ENCODE peak calls at places on chromosomes 16 and 17, in six cellular contexts. S is naive thymus-derived CD8-positive, alpha-beta T cell; K is glomerular endothelial cell; G is activated naive CD8-positive, alpha-beta T cell treated with anti-CD3 and anti-CD28 coated beads, Interleukin-2, amount 50 U/mL, for 24 hours; L is BE2C; I is stimulated activated CD8-positive, alpha-beta memory T cell treated with anti-CD3 and anti-CD28 coated beads, Interleukin-7, amount 100 ng/mL, for 1 hour. R is an unnamed sample.

GRCh38 chr16:3469736-3470135 is 25.6 kb downstream of the C16orf90 start:
- DNase-seq in S (no peak), K (no peak), G (no peak), L (no peak), I (no peak), R (no peak)

GRCh38 chr17:1328437-1328836 is 49.0 kb downstream of the TRARG1 start:
- DNase-seq in S (no peak), K (no peak), G (no peak), L (no peak), I (no peak), R (no peak)

GRCh38 chr16:1825381-1825863 is 1.2 kb downstream of the HAGH start:
- DNase-seq in S (no peak), K (no peak), G (no peak), L (no peak), I (no peak), R (no peak)

GRCh38 chr16:88903267-88903666 is 36.8 kb upstream of the PABPN1L start:
- DNase-seq in S (no peak), K (no peak), G (no peak), L (no peak), I (no peak), R (no peak)

GRCh38 chr17:67469208-67469980 is 92.3 kb downstream of the PITPNC1 start:
- DNase-seq in S (no peak), K (no peak), G (peak; percentile 52), L (peak; percentile 49), I (no peak), R (no peak)

GRCh38 chr16:4795181-4795827 is at the start of gene SMIM22:
- DNase-seq in S (no peak), K (no peak), G (no peak), L (peak; percentile 64), I (no peak), R (no peak)

GRCh38 chr17:16013943-16014407 is 14.4 kb downstream of the TTC19 start:
- DNase-seq in S (no peak), K (peak; percentile 94), G (no peak), L (peak; percentile 16), I (no peak), R (peak; percentile 18)

GRCh38 chr17:80442764-80443163 is 27.8 kb downstream of the ENDOV start:
- DNase-seq in S (no peak), K (no peak), G (no peak), L (no peak), I (no peak), R (no peak)

GRCh38 chr16:8655184-8655717 is 19.2 kb upstream of the ABAT start:
- DNase-seq in S (no peak), K (no peak), G (peak; percentile 44), L (peak; percentile 58), I (no peak), R (peak; percentile 56)

GRCh38 chr16:69276143-69277115 is 34.7 kb upstream of the VPS4A start:
- DNase-seq in S (no peak), K (no peak), G (no peak), L (peak; percentile 29), I (no peak), R (no peak)

GRCh38 chr17:83192161-83192788 is 112.9 kb downstream of the METRNL start:
- DNase-seq in S (no peak), K (no peak), G (peak; percentile 6), L (no peak), I (no peak), R (no peak)

GRCh38 chr16:11151156-11151904 is 104.7 kb downstream of the SOCS1 start:
- DNase-seq in S (no peak), K (no peak), G (no peak), L (peak; percentile 86), I (no peak), R (no peak)

GRCh38 chr16:81273223-81273940 is 34.9 kb downstream of the BCO1 start:
- DNase-seq in S (no peak), K (no peak), G (no peak), L (no peak), I (no peak), R (no peak)

GRCh38 chr17:80279895-80280294 is 19.2 kb downstream of the RNF213 start:
- DNase-seq in S (no peak), K (no peak), G (no peak), L (peak; percentile 46), I (no peak), R (no peak)

GRCh38 chr16:22232277-22233049 is 26.4 kb downstream of the EEF2K start:
- DNase-seq in S (no peak), K (no peak), G (peak; percentile 40), L (no peak), I (no peak), R (peak; percentile 73)

GRCh38 chr16:66399930-66400329 is 27.2 kb upstream of the BEAN1 start:
- DNase-seq in S (no peak), K (no peak), G (no peak), L (peak; percentile 72), I (no peak), R (no peak)

GRCh38 chr16:86052115-86052670 is 153.2 kb downstream of the IRF8 start:
- DNase-seq in S (no peak), K (no peak), G (no peak), L (no peak), I (no peak), R (no peak)

GRCh38 chr17:50634123-50634914 is at the start of gene ABCC3:
- DNase-seq in S (no peak), K (no peak), G (no peak), L (peak; percentile 34), I (no peak), R (peak; percentile 80)

GRCh38 chr16:50282955-50283631 is 16.7 kb downstream of the ADCY7 start:
- DNase-seq in S (no peak), K (no peak), G (no peak), L (no peak), I (no peak), R (no peak)